ENCODE peak calls at places on chromosomes 13 and 19, in six cellular contexts. Y, K, F, M, N and A are unnamed samples.
A peak's percentile ranks its signal among the peaks of the same experiment; 100 is the strongest.

GRCh38 chr19:53980553-53981407 is 10.7 kb upstream of the CACNG6 start:
- DNase-seq in Y (peak; percentile 67), K (no peak), F (no peak), M (no peak), N (no peak), A (no peak)

GRCh38 chr13:33108620-33109019 is 92.4 kb downstream of the KL start:
- DNase-seq in Y (no peak), K (no peak), F (no peak), M (no peak), N (no peak), A (no peak)

GRCh38 chr13:99313473-99313872 is 6.3 kb upstream of the GPR183 start:
- DNase-seq in Y (no peak), K (no peak), F (no peak), M (no peak), N (no peak), A (no peak)

GRCh38 chr13:105363747-105364177 is 1171.7 kb downstream of the EFNB2 start:
- DNase-seq in Y (no peak), K (no peak), F (no peak), M (no peak), N (no peak), A (no peak)

GRCh38 chr13:99617474-99618255 is 116.4 kb downstream of the TM9SF2 start:
- DNase-seq in Y (peak; percentile 70), K (peak; percentile 23), F (peak; percentile 20), M (no peak), N (no peak), A (no peak)

GRCh38 chr13:109362606-109363005 is 423.8 kb downstream of the IRS2 start:
- DNase-seq in Y (no peak), K (no peak), F (no peak), M (no peak), N (no peak), A (no peak)

GRCh38 chr13:80486407-80486806 is 145.5 kb upstream of the SPRY2 start:
- DNase-seq in Y (no peak), K (no peak), F (no peak), M (no peak), N (no peak), A (no peak)

GRCh38 chr13:104408733-104409132 is 1342.5 kb upstream of the SLC10A2 start:
- DNase-seq in Y (no peak), K (no peak), F (no peak), M (no peak), N (no peak), A (no peak)

GRCh38 chr19:13784731-13785452 is 10.4 kb upstream of the ZSWIM4 start:
- DNase-seq in Y (peak; percentile 85), K (peak; percentile 82), F (peak; percentile 78), M (peak; percentile 71), N (peak; percentile 82), A (peak; percentile 91)

GRCh38 chr19:5358173-5358800 is 17.7 kb upstream of the PTPRS start:
- DNase-seq in Y (no peak), K (no peak), F (no peak), M (no peak), N (no peak), A (no peak)

GRCh38 chr19:53246498-53246897 is 8.2 kb downstream of the ZNF677 start:
- DNase-seq in Y (no peak), K (no peak), F (no peak), M (no peak), N (no peak), A (no peak)

GRCh38 chr13:72585254-72585653 is 142.2 kb downstream of the MZT1 start:
- DNase-seq in Y (no peak), K (no peak), F (no peak), M (no peak), N (no peak), A (no peak)

GRCh38 chr19:29188704-29189375 is 24.1 kb downstream of the UQCRFS1 start:
- DNase-seq in Y (no peak), K (no peak), F (no peak), M (no peak), N (no peak), A (no peak)

GRCh38 chr13:84645196-84646071 is 763.2 kb upstream of the SLITRK1 start:
- DNase-seq in Y (no peak), K (no peak), F (no peak), M (no peak), N (no peak), A (no peak)

GRCh38 chr13:65892859-65893258 is 1337.3 kb downstream of the PCDH9 start:
- DNase-seq in Y (no peak), K (no peak), F (no peak), M (no peak), N (no peak), A (no peak)

GRCh38 chr19:17951151-17952040 is 15.5 kb upstream of the KCNN1 start:
- DNase-seq in Y (peak; percentile 48), K (no peak), F (no peak), M (no peak), N (no peak), A (no peak)

GRCh38 chr19:9323557-9323918 is 441 bp upstream of the ZNF559 start:
- DNase-seq in Y (peak; percentile 71), K (peak; percentile 41), F (no peak), M (peak; percentile 67), N (peak; percentile 52), A (peak; percentile 81)

GRCh38 chr13:98476538-98476966 is 100.4 kb downstream of the STK24 start:
- DNase-seq in Y (no peak), K (no peak), F (peak; percentile 82), M (peak; percentile 45), N (peak; percentile 86), A (peak; percentile 92)

GRCh38 chr13:73288596-73288995 is 229.8 kb downstream of the KLF5 start:
- DNase-seq in Y (no peak), K (no peak), F (no peak), M (no peak), N (no peak), A (no peak)

GRCh38 chr19:3236272-3236671 is 11.8 kb downstream of the CELF5 start:
- DNase-seq in Y (no peak), K (no peak), F (no peak), M (no peak), N (no peak), A (no peak)

GRCh38 chr19:36136975-36137686 is 2.7 kb upstream of the CAPNS1 start:
- DNase-seq in Y (no peak), K (peak; percentile 48), F (no peak), M (peak; percentile 40), N (no peak), A (no peak)

DNA sequence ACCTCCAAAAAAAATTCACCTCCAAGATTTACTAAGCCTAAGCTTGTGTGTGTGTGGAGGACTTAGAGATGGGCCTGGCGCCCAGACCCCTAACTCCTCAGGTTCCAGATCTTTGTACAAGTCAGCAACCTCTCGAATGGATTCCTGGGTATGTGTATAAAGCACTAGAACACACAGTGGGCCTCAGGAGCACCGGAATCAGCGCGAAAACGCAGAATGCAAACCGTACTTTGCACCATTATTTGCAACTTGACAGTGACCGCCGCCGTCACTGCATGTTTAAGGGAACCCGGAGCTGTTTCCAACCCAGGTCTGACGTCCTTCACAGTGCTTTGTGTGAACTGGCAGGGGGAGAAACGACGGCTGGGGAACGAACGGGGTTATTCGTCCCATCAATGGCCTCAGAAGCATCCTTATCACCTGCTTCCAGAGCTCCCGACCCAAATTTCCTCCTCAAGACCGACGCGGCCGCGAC is 688 bp downstream of the ZNF606 start:
- DNase-seq in Y (no peak), K (no peak), F (peak; percentile 30), M (no peak), N (no peak), A (no peak)
- H3K4me1 ChIP-seq in Y (no peaks in the 10 kb centered on the region), K (peaks cover 33% of the 10 kb centered on the region), F (peaks cover 20% of the 10 kb centered on the region), M (peaks cover 48% of the 10 kb centered on the region), N (peaks cover 6% of the 10 kb centered on the region), A (peaks cover 48% of the 10 kb centered on the region)

DNA sequence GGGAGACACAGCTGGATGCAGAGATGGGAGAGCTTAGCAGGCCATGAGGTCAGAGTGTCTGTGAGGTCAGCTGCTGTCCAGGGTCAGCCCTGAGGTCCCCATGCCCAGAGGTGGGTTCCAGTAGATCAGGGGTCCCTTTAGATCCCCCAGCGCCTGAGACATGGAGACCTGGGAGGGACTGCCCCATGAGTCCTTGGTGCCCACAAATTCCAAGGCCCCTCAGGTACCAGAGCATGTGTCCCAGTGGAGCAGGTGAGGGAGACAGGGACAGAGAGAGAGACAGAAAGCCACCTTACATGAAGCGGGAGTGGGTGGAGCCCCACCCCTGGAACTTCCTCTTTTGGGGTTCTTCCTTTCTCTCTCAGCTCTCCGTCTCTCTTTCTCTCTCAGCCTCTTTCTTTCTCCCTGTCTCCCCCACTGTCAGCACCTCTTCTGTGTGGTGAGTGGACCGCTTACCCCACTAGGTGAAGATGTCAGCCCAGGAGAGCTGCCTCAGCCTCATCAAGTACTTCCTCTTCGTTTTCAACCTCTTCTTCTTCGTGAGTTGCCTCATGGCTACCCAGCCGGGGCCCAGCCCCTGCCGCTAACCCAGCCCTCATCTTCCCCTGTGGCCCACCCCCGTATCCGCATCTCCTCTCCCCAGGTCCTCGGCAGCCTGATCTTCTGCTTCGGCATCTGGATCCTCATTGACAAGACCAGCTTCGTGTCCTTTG is at the start of gene CD37:
- DNase-seq in Y (no peak), K (no peak), F (peak; percentile 60), M (no peak), N (no peak), A (peak; percentile 90)
- H3K4me1 ChIP-seq in Y (no peaks in the 10 kb centered on the region), K (peaks cover 16% of the 10 kb centered on the region), F (peaks cover 69% of the 10 kb centered on the region), M (peaks cover 18% of the 10 kb centered on the region), N (peaks cover 16% of the 10 kb centered on the region), A (peaks cover 92% of the 10 kb centered on the region)

GRCh38 chr19:1084024-1084868 is 10.9 kb downstream of the POLR2E start:
- DNase-seq in Y (no peak), K (no peak), F (no peak), M (no peak), N (peak; percentile 69), A (no peak)

GRCh38 chr19:1082165-1082927 is 12.8 kb downstream of the POLR2E start:
- DNase-seq in Y (peak; percentile 97), K (peak; percentile 38), F (peak; percentile 88), M (no peak), N (peak; percentile 97), A (peak; percentile 90)

GRCh38 chr19:1081301-1082164 is 13.6 kb downstream of the POLR2E start:
- DNase-seq in Y (no peak), K (peak; percentile 49), F (no peak), M (no peak), N (no peak), A (peak; percentile 92)

GRCh38 chr19:1085053-1085658 is 10.0 kb downstream of the POLR2E start:
- DNase-seq in Y (no peak), K (no peak), F (no peak), M (no peak), N (no peak), A (no peak)

GRCh38 chr19:1082928-1083816 is 12.0 kb downstream of the POLR2E start:
- DNase-seq in Y (no peak), K (peak; percentile 13), F (peak; percentile 6), M (no peak), N (peak; percentile 67), A (peak; percentile 83)
- H3K4me1 ChIP-seq in Y (peaks cover 3% of the 10 kb centered on the region), K (peaks cover 14% of the 10 kb centered on the region), F (peaks cover 88% of the 10 kb centered on the region), M (peaks cover 10% of the 10 kb centered on the region), N (peaks cover 26% of the 10 kb centered on the region), A (peaks cover 40% of the 10 kb centered on the region)

GRCh38 chr19:15282311-15282705 is 50.0 kb downstream of the BRD4 start:
- DNase-seq in Y (no peak), K (no peak), F (no peak), M (no peak), N (no peak), A (peak; percentile 8)

GRCh38 chr19:15284896-15285295 is 47.4 kb downstream of the BRD4 start:
- DNase-seq in Y (no peak), K (no peak), F (no peak), M (no peak), N (no peak), A (peak; percentile 66)

GRCh38 chr19:15280915-15281683 is 48.9 kb upstream of the EPHX3 start:
- DNase-seq in Y (peak; percentile 86), K (peak; percentile 88), F (no peak), M (peak; percentile 91), N (peak; percentile 79), A (no peak)

GRCh38 chr19:15284091-15284490 is 48.2 kb downstream of the BRD4 start:
- DNase-seq in Y (no peak), K (no peak), F (no peak), M (no peak), N (no peak), A (no peak)

GRCh38 chr19:15283141-15283885 is 49.0 kb downstream of the BRD4 start:
- DNase-seq in Y (no peak), K (no peak), F (no peak), M (no peak), N (no peak), A (peak; percentile 46)
- H3K4me1 ChIP-seq in Y (peaks cover 29% of the 10 kb centered on the region), K (peaks cover 100% of the 10 kb centered on the region), F (peaks cover 93% of the 10 kb centered on the region), M (peaks cover 100% of the 10 kb centered on the region), N (peaks cover 81% of the 10 kb centered on the region), A (peaks cover 100% of the 10 kb centered on the region)